ENCODE peak calls at places on chromosome 4, in four cellular contexts. K, F, C and T are unnamed samples.

GRCh38 chr4:38132140-38132673 is 172.0 kb downstream of the PTTG2 start:
- DNase-seq in K (no peak), F (no peak), C (no peak), T (no peak)

GRCh38 chr4:143489116-143489515 is 24.4 kb upstream of the SMARCA5 start:
- DNase-seq in K (no peak), F (no peak), C (no peak), T (no peak)

GRCh38 chr4:165877291-165877690 is 4.3 kb downstream of the TLL1 start:
- DNase-seq in K (no peak), F (no peak), C (no peak), T (no peak)

GRCh38 chr4:7374571-7374970 is 60.2 kb downstream of the PSAPL1 start:
- DNase-seq in K (no peak), F (no peak), C (no peak), T (no peak)

GRCh38 chr4:105061720-105062119 is 85.0 kb upstream of the TET2 start:
- DNase-seq in K (no peak), F (no peak), C (no peak), T (no peak)

GRCh38 chr4:185017964-185018772 is at the start of gene HELT:
- DNase-seq in K (no peak), F (no peak), C (no peak), T (no peak)

GRCh38 chr4:149751174-149751573 is 64.5 kb downstream of the IQCM start:
- DNase-seq in K (no peak), F (no peak), C (no peak), T (no peak)

GRCh38 chr4:153655928-153656327 is 28.2 kb upstream of the TLR2 start:
- DNase-seq in K (no peak), F (no peak), C (no peak), T (no peak)

GRCh38 chr4:55312491-55313101 is 33.4 kb upstream of the SRD5A3 start:
- DNase-seq in K (peak), F (peak), C (peak), T (peak)

GRCh38 chr4:182318256-182318655 is 75.1 kb downstream of the TENM3 start:
- DNase-seq in K (no peak), F (no peak), C (no peak), T (no peak)

GRCh38 chr4:144014808-144015207 is 4.4 kb downstream of the GYPB start:
- DNase-seq in K (no peak), F (no peak), C (no peak), T (no peak)

GRCh38 chr4:186936496-186937375 is 213.1 kb upstream of the FAT1 start:
- DNase-seq in K (peak), F (no peak), C (no peak), T (peak)

GRCh38 chr4:11483076-11483475 is 54.4 kb upstream of the HS3ST1 start:
- DNase-seq in K (no peak), F (no peak), C (no peak), T (no peak)

GRCh38 chr4:2935762-2936743 is 27.2 kb downstream of the NOP14 start:
- DNase-seq in K (peak), F (peak), C (peak), T (no peak)

GRCh38 chr4:110636677-110637407 is 14.0 kb upstream of the PITX2 start:
- DNase-seq in K (peak), F (no peak), C (no peak), T (no peak)

GRCh38 chr4:152634110-152634760 is 45.6 kb downstream of the TMEM154 start:
- DNase-seq in K (no peak), F (no peak), C (no peak), T (peak)

GRCh38 chr4:16838226-16838875 is 60.1 kb downstream of the LDB2 start:
- DNase-seq in K (no peak), F (no peak), C (no peak), T (no peak)

GRCh38 chr4:169025184-169025583 is 15.1 kb upstream of the CBR4 start:
- DNase-seq in K (no peak), F (no peak), C (no peak), T (no peak)

GRCh38 chr4:90842960-90843359 is 715.8 kb downstream of the CCSER1 start:
- DNase-seq in K (no peak), F (no peak), C (no peak), T (peak)

GRCh38 chr4:25108556-25108955 is 51.7 kb downstream of the SEPSECS start:
- DNase-seq in K (no peak), F (no peak), C (no peak), T (no peak)

GRCh38 chr4:56990109-56990508 is 11.4 kb downstream of the POLR2B start:
- DNase-seq in K (no peak), F (no peak), C (no peak), T (no peak)

GRCh38 chr4:118865091-118865708 is 23.5 kb upstream of the SYNPO2 start:
- DNase-seq in K (peak), F (peak), C (peak), T (peak)

GRCh38 chr4:155722816-155723499 is 35.9 kb upstream of the GUCY1B1 start:
- DNase-seq in K (no peak), F (no peak), C (no peak), T (no peak)

GRCh38 chr4:24973471-24974251 is 57.1 kb downstream of the LGI2 start:
- DNase-seq in K (no peak), F (no peak), C (no peak), T (peak)

GRCh38 chr4:105306158-105306781 is 159.6 kb downstream of the TET2 start:
- DNase-seq in K (no peak), F (no peak), C (no peak), T (no peak)

DNA sequence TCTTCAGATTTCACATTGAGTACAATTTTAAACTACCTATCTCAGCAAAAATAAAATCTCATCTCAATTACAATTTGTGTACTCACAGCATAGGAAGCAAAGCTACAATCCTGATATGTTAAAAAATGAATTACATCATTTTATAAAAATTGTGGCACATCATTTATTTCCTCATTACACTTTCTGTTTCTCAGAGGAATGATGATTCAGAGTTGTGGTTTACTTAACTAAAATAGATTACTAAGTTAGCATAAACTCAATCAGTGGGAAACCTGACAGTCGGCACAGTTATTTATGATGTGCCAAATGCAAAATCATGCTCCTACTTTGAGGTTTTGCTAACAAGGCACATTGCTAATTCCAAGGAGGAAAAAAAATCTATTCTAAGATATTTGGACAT is 325.0 kb downstream of the FBXO8 start:
- DNase-seq in K (no peak), F (no peak), C (no peak), T (no peak)
- TF ChIP-seq TCF7L2 in K (no peak), F (no peak), C (no peak), T (no peak)

GRCh38 chr4:19039816-19040215 is 1018.3 kb upstream of the LCORL start:
- DNase-seq in K (no peak), F (no peak), C (no peak), T (no peak)
- TF ChIP-seq SIN3A in K (no peak), F (no peak), C (no peak), T (no peak)

DNA sequence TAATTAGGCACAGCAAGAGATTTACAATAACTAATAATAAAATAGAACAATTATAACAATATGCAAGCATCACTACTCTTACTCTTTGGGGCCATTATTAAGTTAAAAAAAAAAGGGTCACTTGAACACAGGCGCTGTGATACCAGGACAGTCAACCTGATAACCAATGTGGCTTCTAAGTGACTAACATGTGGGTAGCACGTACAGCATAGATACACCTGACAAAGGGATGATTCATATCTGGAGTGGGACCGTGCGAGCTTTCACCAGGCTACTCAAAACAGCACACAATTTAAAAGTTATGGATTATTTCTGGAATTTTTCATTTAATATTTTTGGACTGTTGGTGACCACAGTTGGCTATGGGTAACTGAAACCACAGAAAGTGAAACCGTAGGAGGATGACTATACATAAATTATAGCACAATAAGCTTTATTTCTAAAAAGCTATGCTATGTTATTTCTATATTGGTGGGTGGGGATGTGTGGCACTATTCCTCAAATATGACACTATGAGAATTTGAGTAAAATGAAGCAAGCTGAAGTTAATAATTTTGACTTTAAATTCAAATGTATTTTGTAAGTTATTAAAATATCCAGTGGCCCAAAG is 113.8 kb upstream of the STIM2 start:
- DNase-seq in K (no peak), F (no peak), C (no peak), T (no peak)
- TF ChIP-seq TCF7L2 in K (no peak), F (no peak), C (no peak), T (no peak)

GRCh38 chr4:158122501-158122900 is 50.3 kb downstream of the GASK1B start:
- DNase-seq in K (no peak), F (no peak), C (no peak), T (no peak)
- TF ChIP-seq SIN3A in K (no peak), F (no peak), C (no peak), T (no peak)

DNA sequence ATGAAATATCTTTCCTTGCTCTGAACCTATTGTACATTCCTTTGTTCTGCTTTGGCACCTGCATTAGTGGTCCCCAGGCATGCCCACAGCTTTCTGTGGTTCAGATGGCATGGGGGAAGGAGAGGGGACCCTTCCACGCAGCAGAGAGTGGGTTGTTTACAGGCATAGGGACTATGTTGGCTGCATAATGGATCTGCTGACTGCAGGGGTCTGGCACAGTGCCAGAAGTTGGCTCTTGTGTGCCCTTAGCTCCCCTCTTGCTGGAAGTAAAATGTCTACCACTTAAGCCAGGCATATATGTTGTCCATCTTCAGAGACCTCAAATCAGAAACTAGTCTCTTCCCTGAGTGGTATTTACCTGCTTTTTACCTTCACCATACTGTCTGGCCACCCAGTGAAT is 651.9 kb upstream of the PCDH7 start:
- DNase-seq in K (no peak), F (no peak), C (no peak), T (no peak)
- TF ChIP-seq TCF7L2 in K (no peak), F (no peak), C (no peak), T (no peak)

DNA sequence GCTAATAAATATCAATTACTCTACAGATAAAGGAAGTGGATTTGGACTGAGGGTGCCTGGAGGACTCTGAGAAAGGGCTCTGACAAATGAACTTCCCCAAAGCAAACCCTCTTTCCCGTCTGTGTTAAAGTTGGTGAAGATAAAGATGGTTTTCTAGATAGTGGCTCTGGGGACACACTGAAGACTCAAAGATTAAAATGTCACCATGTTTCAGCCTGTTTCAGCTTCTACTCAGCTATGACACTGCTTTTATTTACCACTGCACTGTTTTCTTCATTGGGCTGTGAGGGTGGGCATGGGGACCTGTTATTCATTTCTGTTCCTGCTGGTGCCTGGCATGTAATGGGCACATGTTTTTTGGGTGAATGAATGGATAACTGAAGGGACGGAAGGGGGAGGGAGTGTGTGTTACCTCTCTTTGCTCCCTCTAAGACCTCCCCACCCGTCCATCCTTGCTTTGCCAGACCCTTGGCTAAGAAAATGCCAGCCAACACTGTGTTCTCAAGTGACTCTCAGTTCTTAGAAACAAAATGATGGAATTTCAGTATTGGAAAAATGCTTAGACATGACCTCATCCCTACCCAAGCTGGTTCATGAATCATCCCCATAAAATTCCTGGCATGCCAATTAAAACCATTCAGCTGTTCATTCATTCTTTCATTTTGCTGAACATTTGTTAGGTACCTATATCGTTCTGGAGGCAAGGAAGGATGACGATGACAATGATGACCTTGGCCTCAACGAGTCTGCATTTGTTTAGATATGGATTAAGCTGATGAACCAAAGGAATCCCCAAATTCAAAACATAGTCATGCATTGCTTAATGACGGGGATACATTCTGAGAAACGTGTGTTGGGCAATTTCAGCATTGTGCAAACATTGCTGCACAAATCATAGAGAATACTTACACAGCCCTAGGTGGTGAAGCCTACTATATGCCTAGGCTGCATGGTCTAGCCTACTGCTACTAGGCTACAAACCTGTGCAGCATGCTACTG is 13.4 kb upstream of the STK32B start:
- DNase-seq in K (no peak), F (peak), C (peak), T (peak)
- TF ChIP-seq SIN3A in K (no peak), F (no peak), C (no peak), T (no peak)

GRCh38 chr4:121246698-121247097 is 82.6 kb upstream of the TNIP3 start:
- DNase-seq in K (no peak), F (no peak), C (no peak), T (no peak)
- TF ChIP-seq TCF7L2 in K (no peak), F (no peak), C (no peak), T (no peak)

GRCh38 chr4:21514022-21514421 is 434.6 kb downstream of the KCNIP4 start:
- DNase-seq in K (no peak), F (no peak), C (no peak), T (no peak)

GRCh38 chr4:21517460-21517859 is 431.1 kb downstream of the KCNIP4 start:
- DNase-seq in K (no peak), F (no peak), C (no peak), T (no peak)

GRCh38 chr4:21507439-21507838 is 441.1 kb downstream of the KCNIP4 start:
- DNase-seq in K (no peak), F (no peak), C (no peak), T (peak)

DNA sequence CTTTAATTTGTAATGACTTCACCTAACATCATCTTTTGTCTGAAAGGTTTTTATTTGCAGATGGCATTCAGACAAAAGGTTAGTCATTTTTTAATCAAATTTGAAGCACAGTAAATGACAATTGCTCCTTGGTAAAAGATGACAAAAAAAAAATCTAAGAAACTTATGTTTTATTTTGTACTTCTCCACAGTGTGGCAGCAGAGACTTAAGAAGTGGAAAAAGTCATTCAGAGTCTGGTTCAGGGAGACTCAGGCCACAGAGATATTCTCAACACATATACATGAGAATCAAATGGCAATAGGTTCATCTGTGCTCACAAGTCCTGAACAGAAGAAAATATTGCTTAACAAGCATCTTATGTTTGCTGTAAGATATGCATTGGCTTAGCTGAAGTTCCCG is 436.2 kb downstream of the KCNIP4 start:
- DNase-seq in K (peak), F (no peak), C (no peak), T (no peak)
- TF ChIP-seq SIN3A in K (no peak), F (no peak), C (no peak), T (no peak)

DNA sequence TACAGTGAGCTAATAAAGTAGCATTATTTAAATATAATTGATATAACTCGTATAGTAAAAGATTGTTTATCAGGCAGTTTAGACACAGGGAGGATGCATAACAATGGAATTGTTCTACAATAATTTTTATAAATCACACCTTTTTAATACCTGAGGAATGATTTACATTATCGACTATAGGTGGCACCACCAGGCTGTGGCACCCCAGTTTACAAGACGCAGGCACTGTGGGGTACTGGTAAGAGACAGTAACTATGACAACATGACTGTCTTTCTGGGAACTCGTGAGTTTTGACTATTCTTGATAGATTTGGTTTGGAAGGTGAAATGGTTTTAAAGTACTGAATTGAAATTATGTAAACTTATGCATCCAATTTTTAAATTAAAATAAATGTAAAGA is 27.1 kb upstream of the STBD1 start:
- DNase-seq in K (no peak), F (no peak), C (no peak), T (no peak)
- TF ChIP-seq TCF7L2 in K (no peak), F (no peak), C (no peak), T (no peak)